ENCODE peak calls at places on chromosomes 6 and 20, in ten cellular contexts. Z is lower lobe of right lung, E is fibroblast of pulmonary artery, N is AG04450, R is cardiac muscle cell, D is pancreas, F is fibroblast of the aortic adventitia, V is psoas muscle, M is uterus, K is lower leg skin. B is an unnamed sample.

GRCh38 chr20:45044084-45044573 is 56.8 kb downstream of the KCNS1 start:
- DNase-seq in Z (no peak), E (peak; percentile 89), N (peak; percentile 55), R (peak; percentile 92), D (no peak), F (peak; percentile 90), V (no peak), M (no peak), K (no peak), B (no peak)

GRCh38 chr6:12024715-12025434 is 12.8 kb downstream of the HIVEP1 start:
- DNase-seq in Z (no peak), E (peak; percentile 51), N (peak; percentile 84), R (peak; percentile 50), D (no peak), F (peak; percentile 67), V (no peak), M (no peak), K (no peak), B (no peak)

GRCh38 chr20:63071541-63072181 is 64.9 kb upstream of the BHLHE23 start:
- DNase-seq in Z (peak; percentile 40), E (peak; percentile 18), N (peak; percentile 15), R (peak; percentile 29), D (peak; percentile 45), F (peak; percentile 59), V (peak; percentile 38), M (no peak), K (no peak), B (no peak)

GRCh38 chr6:17583811-17584210 is 16.3 kb upstream of the FAM8A1 start:
- DNase-seq in Z (no peak), E (peak; percentile 64), N (peak; percentile 2), R (peak; percentile 60), D (no peak), F (no peak), V (no peak), M (no peak), K (no peak), B (no peak)

GRCh38 chr6:6915219-6915618 is 192.5 kb upstream of the RREB1 start:
- DNase-seq in Z (no peak), E (peak; percentile 41), N (no peak), R (peak; percentile 35), D (no peak), F (no peak), V (no peak), M (no peak), K (no peak), B (no peak)

GRCh38 chr6:163706688-163707087 is 292.2 kb downstream of the QKI start:
- DNase-seq in Z (no peak), E (no peak), N (no peak), R (no peak), D (no peak), F (no peak), V (peak; percentile 80), M (no peak), K (no peak), B (peak; percentile 33)

GRCh38 chr20:49136817-49137571 is 51.1 kb downstream of the STAU1 start:
- DNase-seq in Z (no peak), E (no peak), N (no peak), R (no peak), D (no peak), F (no peak), V (no peak), M (no peak), K (no peak), B (no peak)

GRCh38 chr6:57021086-57021720 is 25.3 kb upstream of the KIAA1586 start:
- DNase-seq in Z (no peak), E (peak; percentile 73), N (peak; percentile 8), R (peak; percentile 69), D (no peak), F (peak; percentile 74), V (no peak), M (no peak), K (no peak), B (no peak)

GRCh38 chr6:18171861-18172260 is 16.6 kb downstream of the KDM1B start:
- DNase-seq in Z (no peak), E (no peak), N (no peak), R (no peak), D (no peak), F (no peak), V (no peak), M (no peak), K (no peak), B (no peak)

GRCh38 chr20:36950432-36951197 is 893 bp downstream of the SAMHD1 start:
- DNase-seq in Z (peak; percentile 61), E (peak; percentile 32), N (no peak), R (peak; percentile 52), D (no peak), F (peak; percentile 39), V (no peak), M (peak; percentile 28), K (no peak), B (no peak)

GRCh38 chr6:169847773-169848380 is 96.5 kb downstream of the ERMARD start:
- DNase-seq in Z (no peak), E (no peak), N (no peak), R (no peak), D (no peak), F (no peak), V (no peak), M (peak; percentile 2), K (no peak), B (peak; percentile 53)

DNA sequence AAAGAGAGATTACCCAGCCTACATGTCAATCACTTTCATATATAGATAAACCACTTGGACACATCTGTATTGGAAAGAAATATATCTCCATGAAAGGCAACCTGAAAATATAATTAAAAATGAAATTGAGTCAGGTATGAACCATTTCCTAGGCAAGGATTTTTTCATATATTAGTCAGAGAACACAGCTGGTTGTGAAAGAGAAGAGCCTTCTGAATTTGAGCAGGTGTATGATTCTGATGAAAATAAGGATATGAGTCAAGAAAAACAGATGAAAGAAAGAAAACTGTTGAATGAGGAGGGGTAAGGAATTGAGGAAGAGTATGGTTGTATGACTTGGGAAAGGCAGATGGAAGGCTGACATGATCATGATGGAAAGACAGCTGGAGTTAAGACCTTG is 441.1 kb downstream of the HAO1 start:
- DNase-seq in Z (no peak), E (no peak), N (no peak), R (no peak), D (no peak), F (no peak), V (no peak), M (no peak), K (no peak), B (no peak)
- H3K4me3 ChIP-seq in Z (no peak overlapping the region), E (no peak overlapping the region), N (no peak overlapping the region), R (no peak overlapping the region), D (no peak overlapping the region), F (no peak overlapping the region), V (no peak overlapping the region), M (no peak overlapping the region), K (no peak overlapping the region), B (no peak overlapping the region)

GRCh38 chr20:3659492-3660261 is 3.5 kb downstream of the GFRA4 start:
- DNase-seq in Z (no peak), E (no peak), N (no peak), R (no peak), D (no peak), F (no peak), V (peak; percentile 43), M (no peak), K (no peak), B (peak; percentile 63)
- TF ChIP-seq CTCF in Z (no peak), E (no peak), N (no peak), R (no peak), D (no peak), F (no peak), V (no peak), M (no peak), K (no peak), B (no peak)

DNA sequence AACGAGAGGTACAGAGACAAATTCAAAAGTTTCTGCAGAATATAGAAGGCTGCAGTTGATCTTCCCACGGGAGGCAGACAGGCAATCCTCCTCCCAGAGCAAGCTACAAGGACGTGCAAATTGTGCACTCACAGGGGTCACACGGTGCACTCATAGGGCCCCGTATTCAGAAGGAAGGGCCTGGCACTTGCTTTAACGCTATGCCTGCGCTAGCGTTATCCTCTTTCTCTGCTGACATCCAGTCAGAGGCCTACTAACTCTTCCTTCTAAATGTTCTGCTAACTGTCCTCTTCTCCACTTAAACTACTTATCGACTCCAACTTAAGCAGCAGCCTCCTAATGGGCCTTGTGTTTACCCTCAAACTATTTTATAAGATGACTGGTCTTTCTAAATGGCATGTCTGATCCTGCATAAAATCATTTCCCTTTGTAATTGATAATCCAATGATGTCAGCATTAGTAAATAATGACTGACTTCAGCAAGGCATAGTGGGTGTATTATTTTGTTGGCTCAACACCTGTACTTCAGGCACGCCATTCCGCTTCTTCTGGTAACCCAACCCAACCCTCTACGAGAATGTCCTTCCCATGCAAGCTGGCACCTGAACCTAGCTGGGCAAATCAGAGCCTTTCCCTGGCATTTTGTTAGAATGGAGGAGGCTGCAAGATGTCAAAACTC is 2.2 kb downstream of the IFNGR1 start:
- DNase-seq in Z (no peak), E (no peak), N (no peak), R (no peak), D (no peak), F (no peak), V (no peak), M (no peak), K (no peak), B (no peak)
- H3K4me3 ChIP-seq in Z (peak overlapping the region; percentile 75), E (peak overlapping the region; percentile 82), N (no peak overlapping the region), R (peak overlapping the region; percentile 49), D (peak overlapping the region; percentile 87), F (peak overlapping the region; percentile 96), V (peak overlapping the region; percentile 93), M (peak overlapping the region; percentile 84), K (peak overlapping the region; percentile 59), B (peak overlapping the region; percentile 86)

GRCh38 chr6:106976270-106976669 is 1.7 kb upstream of the CD24 start:
- DNase-seq in Z (no peak), E (no peak), N (no peak), R (no peak), D (no peak), F (no peak), V (no peak), M (no peak), K (no peak), B (no peak)

GRCh38 chr6:106974999-106975698 is 620 bp upstream of the CD24 start:
- DNase-seq in Z (peak; percentile 73), E (no peak), N (no peak), R (peak; percentile 7), D (peak; percentile 87), F (no peak), V (peak; percentile 60), M (no peak), K (no peak), B (peak; percentile 83)

GRCh38 chr6:106973841-106974336 is 640 bp downstream of the CD24 start:
- DNase-seq in Z (peak; percentile 46), E (no peak), N (no peak), R (no peak), D (peak; percentile 85), F (no peak), V (no peak), M (no peak), K (no peak), B (peak; percentile 68)

GRCh38 chr6:106974337-106974998 is at the start of gene CD24:
- DNase-seq in Z (peak; percentile 62), E (no peak), N (no peak), R (no peak), D (peak; percentile 97), F (no peak), V (no peak), M (no peak), K (no peak), B (peak; percentile 74)

DNA sequence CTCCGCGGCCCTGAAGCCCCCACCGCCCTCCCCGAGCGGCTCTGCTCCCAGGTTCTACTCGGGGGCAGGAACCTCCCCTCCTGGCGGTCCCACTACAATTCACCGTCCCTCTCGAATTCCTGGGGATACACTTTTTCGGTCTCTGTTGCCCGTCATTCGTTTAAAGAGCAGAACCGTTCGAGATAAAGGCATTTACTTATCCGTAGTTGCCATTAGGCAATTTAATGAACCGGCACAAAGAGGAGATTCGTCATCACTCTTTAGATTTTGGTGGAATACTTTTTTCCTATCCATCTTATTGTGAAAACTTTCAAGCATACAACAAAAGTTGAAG is 1.1 kb upstream of the CD24 start:
- DNase-seq in Z (no peak), E (peak; percentile 7), N (no peak), R (peak; percentile 6), D (no peak), F (peak; percentile 14), V (no peak), M (no peak), K (no peak), B (no peak)
- TF ChIP-seq CTCF in Z (no peak), E (no peak), N (no peak), R (no peak), D (no peak), F (no peak), V (no peak), M (no peak), K (no peak), B (no peak)

B was measured in upper lobe of right lung.